ENCODE peak calls at places on chromosomes 5 and 9, in five cellular contexts. C, I, X, R and M are unnamed samples.

GRCh38 chr5:87398981-87399616 is 13.6 kb downstream of the CCNH start:
- DNase-seq in C (no peak), I (no peak), X (no peak), R (no peak), M (no peak)

GRCh38 chr9:21550392-21550791 is 68.3 kb upstream of the IFNE start:
- DNase-seq in C (no peak), I (no peak), X (no peak), R (no peak), M (no peak)

GRCh38 chr5:141326088-141326854 is 4.0 kb upstream of the PCDHGA1 start:
- DNase-seq in C (peak; percentile 80), I (peak; percentile 82), X (peak; percentile 51), R (peak; percentile 23), M (peak; percentile 67)

GRCh38 chr5:142466195-142466951 is 141.6 kb upstream of the SPRY4 start:
- DNase-seq in C (peak; percentile 20), I (no peak), X (no peak), R (no peak), M (no peak)

GRCh38 chr9:131319486-131319885 is 30.0 kb downstream of the PLPP7 start:
- DNase-seq in C (no peak), I (no peak), X (no peak), R (peak; percentile 37), M (no peak)

GRCh38 chr5:109468737-109469420 is 59.1 kb upstream of the PJA2 start:
- DNase-seq in C (peak; percentile 88), I (peak; percentile 97), X (peak; percentile 17), R (peak; percentile 99), M (peak; percentile 78)

GRCh38 chr5:122401991-122402710 is 90.1 kb downstream of the SNCAIP start:
- DNase-seq in C (no peak), I (no peak), X (no peak), R (no peak), M (no peak)

GRCh38 chr9:84694248-84694647 is 24.7 kb downstream of the NTRK2 start:
- DNase-seq in C (no peak), I (no peak), X (no peak), R (no peak), M (no peak)

GRCh38 chr9:29625292-29625731 is 2052.0 kb upstream of the C9orf72 start:
- DNase-seq in C (no peak), I (no peak), X (no peak), R (no peak), M (no peak)

GRCh38 chr5:146331257-146331822 is 7.3 kb upstream of the POU4F3 start:
- DNase-seq in C (no peak), I (no peak), X (no peak), R (no peak), M (no peak)

GRCh38 chr5:132003982-132004381 is 7.5 kb downstream of the ACSL6 start:
- DNase-seq in C (no peak), I (no peak), X (no peak), R (no peak), M (no peak)

GRCh38 chr5:168312606-168313297 is 21.3 kb downstream of the WWC1 start:
- DNase-seq in C (no peak), I (no peak), X (no peak), R (no peak), M (no peak)

GRCh38 chr9:2638871-2639673 is 17.5 kb downstream of the VLDLR start:
- DNase-seq in C (no peak), I (no peak), X (no peak), R (no peak), M (no peak)

GRCh38 chr9:34375901-34376595 is 650 bp downstream of the MYORG start:
- DNase-seq in C (no peak), I (no peak), X (peak; percentile 38), R (no peak), M (peak; percentile 43)

GRCh38 chr5:103461223-103461622 is 101.4 kb downstream of the NUDT12 start:
- DNase-seq in C (peak; percentile 78), I (no peak), X (no peak), R (no peak), M (no peak)

GRCh38 chr5:13115476-13115875 is 829.0 kb downstream of the DNAH5 start:
- DNase-seq in C (no peak), I (no peak), X (no peak), R (no peak), M (no peak)

GRCh38 chr5:57007349-57007748 is 55.4 kb upstream of the MIER3 start:
- DNase-seq in C (no peak), I (no peak), X (no peak), R (no peak), M (no peak)

GRCh38 chr5:84436866-84437265 is 52.2 kb upstream of the EDIL3 start:
- DNase-seq in C (peak; percentile 6), I (no peak), X (no peak), R (no peak), M (no peak)

GRCh38 chr5:1672396-1672795 is 127.2 kb downstream of the MRPL36 start:
- DNase-seq in C (no peak), I (no peak), X (no peak), R (no peak), M (no peak)

GRCh38 chr9:78215706-78216105 is 20.2 kb upstream of the CEP78 start:
- DNase-seq in C (no peak), I (no peak), X (no peak), R (no peak), M (no peak)

GRCh38 chr9:21506910-21507795 is 25.0 kb upstream of the IFNE start:
- DNase-seq in C (peak; percentile 82), I (no peak), X (no peak), R (peak; percentile 17), M (no peak)

GRCh38 chr9:97710356-97711222 is 13.4 kb upstream of the XPA start:
- DNase-seq in C (peak; percentile 62), I (no peak), X (no peak), R (peak; percentile 47), M (peak; percentile 68)

GRCh38 chr5:14809369-14810144 is 62.0 kb downstream of the ANKH start:
- DNase-seq in C (peak; percentile 95), I (peak; percentile 81), X (peak; percentile 74), R (peak; percentile 52), M (peak; percentile 31)

GRCh38 chr9:14315754-14316573 is 2.0 kb upstream of the NFIB start:
- DNase-seq in C (peak; percentile 22), I (peak; percentile 73), X (no peak), R (no peak), M (no peak)

GRCh38 chr5:159181152-159181551 is 28.2 kb downstream of the RNF145 start:
- DNase-seq in C (no peak), I (no peak), X (no peak), R (no peak), M (no peak)

GRCh38 chr9:112337547-112337946 is 4.1 kb upstream of the PTBP3 start:
- DNase-seq in C (no peak), I (no peak), X (no peak), R (no peak), M (no peak)

GRCh38 chr5:171312129-171312819 is 3.2 kb downstream of the TLX3 start:
- DNase-seq in C (no peak), I (peak; percentile 64), X (no peak), R (no peak), M (no peak)
- H3K4me3 ChIP-seq in C (no peak overlapping the region), I (no peak overlapping the region), X (no peak overlapping the region), R (no peak overlapping the region), M (peak overlapping the region; percentile 18)

GRCh38 chr5:137751869-137752491 is 2.2 kb downstream of the HNRNPA0 start:
- DNase-seq in C (peak; percentile 35), I (no peak), X (no peak), R (peak; percentile 42), M (no peak)

GRCh38 chr5:137747848-137748247 is 6.3 kb downstream of the HNRNPA0 start:
- DNase-seq in C (no peak), I (no peak), X (no peak), R (no peak), M (no peak)

GRCh38 chr5:137752873-137753226 is 1.3 kb downstream of the HNRNPA0 start:
- DNase-seq in C (no peak), I (no peak), X (no peak), R (peak; percentile 7), M (peak; percentile 41)

GRCh38 chr5:137753227-137753985 is 757 bp downstream of the HNRNPA0 start:
- DNase-seq in C (no peak), I (peak; percentile 85), X (peak; percentile 34), R (peak; percentile 46), M (no peak)

DNA sequence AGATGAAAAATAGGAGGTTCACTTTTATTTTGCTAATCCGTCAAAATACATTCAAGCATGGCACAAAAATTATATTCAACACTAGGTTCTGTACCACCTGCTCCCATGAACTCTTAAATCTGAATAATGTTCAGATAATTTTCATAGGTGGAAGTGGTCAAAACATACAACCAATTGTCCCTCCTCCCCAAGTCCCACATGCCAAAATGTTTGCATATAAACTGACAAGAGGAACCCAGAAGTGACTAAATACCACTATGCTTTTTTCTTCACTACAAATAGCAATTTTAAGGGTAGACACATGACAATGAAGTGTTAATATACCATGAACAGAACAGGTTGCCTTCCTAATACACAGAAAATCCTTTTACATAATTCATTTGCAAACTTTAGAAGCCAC is 3.7 kb downstream of the HNRNPA0 start:
- DNase-seq in C (no peak), I (no peak), X (no peak), R (no peak), M (no peak)
- H3K4me3 ChIP-seq in C (no peak overlapping the region), I (no peak overlapping the region), X (no peak overlapping the region), R (no peak overlapping the region), M (no peak overlapping the region)

GRCh38 chr5:39169081-39169480 is 50.3 kb downstream of the FYB1 start:
- DNase-seq in C (peak; percentile 65), I (no peak), X (no peak), R (no peak), M (no peak)

GRCh38 chr5:39164529-39165402 is 54.6 kb downstream of the FYB1 start:
- DNase-seq in C (peak; percentile 14), I (no peak), X (no peak), R (no peak), M (no peak)

GRCh38 chr5:39167141-39167972 is 52.0 kb downstream of the FYB1 start:
- DNase-seq in C (no peak), I (no peak), X (no peak), R (no peak), M (no peak)

GRCh38 chr5:39171647-39172046 is 47.7 kb downstream of the FYB1 start:
- DNase-seq in C (no peak), I (no peak), X (no peak), R (no peak), M (no peak)

GRCh38 chr5:39167973-39168345 is 51.4 kb downstream of the FYB1 start:
- DNase-seq in C (no peak), I (no peak), X (no peak), R (no peak), M (no peak)
- H3K4me3 ChIP-seq in C (no peak overlapping the region), I (no peak overlapping the region), X (peak overlapping the region; percentile 22), R (no peak overlapping the region), M (no peak overlapping the region)

GRCh38 chr9:88730780-88731179 is 195.8 kb downstream of the NXNL2 start:
- DNase-seq in C (no peak), I (no peak), X (no peak), R (no peak), M (no peak)

GRCh38 chr9:88737031-88737430 is 202.1 kb downstream of the NXNL2 start:
- DNase-seq in C (no peak), I (no peak), X (no peak), R (no peak), M (no peak)

GRCh38 chr9:88732128-88732527 is 197.2 kb downstream of the NXNL2 start:
- DNase-seq in C (peak; percentile 98), I (peak; percentile 81), X (no peak), R (peak; percentile 68), M (no peak)

GRCh38 chr9:88736136-88736637 is 201.2 kb downstream of the NXNL2 start:
- DNase-seq in C (no peak), I (no peak), X (no peak), R (no peak), M (no peak)

GRCh38 chr9:88733651-88734470 is 198.9 kb downstream of the NXNL2 start:
- DNase-seq in C (peak; percentile 41), I (peak; percentile 86), X (no peak), R (peak; percentile 27), M (no peak)
- H3K4me3 ChIP-seq in C (no peak overlapping the region), I (no peak overlapping the region), X (no peak overlapping the region), R (no peak overlapping the region), M (no peak overlapping the region)